ENCODE peak calls at places on chromosomes 12 and 14, in six cellular contexts. K is tibial nerve, X is fibroblast of mammary gland, A is kidney epithelial cell, Z is transverse colon, J is lung. C is an unnamed sample.

GRCh38 chr14:30805284-30805683 is 69.1 kb upstream of the COCH start:
- DNase-seq in K (no peak), X (no peak), A (no peak), Z (no peak), J (no peak), C (no peak)

GRCh38 chr14:85319998-85320397 is 209.9 kb upstream of the FLRT2 start:
- DNase-seq in K (no peak), X (peak), A (peak), Z (no peak), J (no peak), C (no peak)

GRCh38 chr14:58792421-58792820 is 154.7 kb downstream of the DACT1 start:
- DNase-seq in K (no peak), X (peak), A (no peak), Z (no peak), J (no peak), C (no peak)

GRCh38 chr14:87975636-87976035 is 17.3 kb downstream of the GALC start:
- DNase-seq in K (no peak), X (peak), A (no peak), Z (no peak), J (no peak), C (no peak)

GRCh38 chr12:24049101-24049500 is 99.6 kb upstream of the SOX5 start:
- DNase-seq in K (no peak), X (no peak), A (no peak), Z (no peak), J (no peak), C (no peak)

GRCh38 chr12:29672580-29672979 is 111.2 kb downstream of the TMTC1 start:
- DNase-seq in K (no peak), X (no peak), A (no peak), Z (no peak), J (no peak), C (no peak)

GRCh38 chr14:99807413-99808132 is 14.4 kb downstream of the EML1 start:
- DNase-seq in K (no peak), X (peak), A (no peak), Z (no peak), J (no peak), C (no peak)

GRCh38 chr14:75549169-75549568 is 26.9 kb downstream of the BATF start:
- DNase-seq in K (no peak), X (no peak), A (no peak), Z (no peak), J (no peak), C (no peak)

GRCh38 chr12:18895946-18896345 is 158.0 kb downstream of the CAPZA3 start:
- DNase-seq in K (no peak), X (no peak), A (no peak), Z (no peak), J (no peak), C (no peak)

GRCh38 chr12:116539361-116539771 is 19.8 kb upstream of the MAP1LC3B2 start:
- DNase-seq in K (no peak), X (peak), A (no peak), Z (no peak), J (no peak), C (no peak)

GRCh38 chr14:36975834-36976233 is 196.6 kb downstream of the SLC25A21 start:
- DNase-seq in K (no peak), X (peak), A (no peak), Z (no peak), J (no peak), C (no peak)

GRCh38 chr12:105385141-105385540 is 54.6 kb downstream of the C12orf75 start:
- DNase-seq in K (no peak), X (peak), A (no peak), Z (no peak), J (no peak), C (no peak)

GRCh38 chr12:26643532-26644315 is 189.3 kb downstream of the ITPR2 start:
- DNase-seq in K (no peak), X (no peak), A (no peak), Z (no peak), J (no peak), C (no peak)

GRCh38 chr12:120235369-120236123 is 30.0 kb downstream of the PXN start:
- DNase-seq in K (no peak), X (peak), A (no peak), Z (no peak), J (no peak), C (no peak)

GRCh38 chr14:101928415-101928841 is 35.9 kb upstream of the DYNC1H1 start:
- DNase-seq in K (no peak), X (peak), A (no peak), Z (no peak), J (no peak), C (no peak)

GRCh38 chr12:125114365-125115141 is 49.3 kb downstream of the AACS start:
- DNase-seq in K (no peak), X (no peak), A (no peak), Z (no peak), J (no peak), C (no peak)

GRCh38 chr14:100737526-100737925 is 10.8 kb downstream of the DLK1 start:
- DNase-seq in K (no peak), X (no peak), A (no peak), Z (no peak), J (no peak), C (no peak)

GRCh38 chr12:57129311-57130288 is 1.3 kb downstream of the LRP1 start:
- DNase-seq in K (peak), X (peak), A (no peak), Z (peak), J (no peak), C (no peak)

GRCh38 chr14:92531151-92531873 is 17.7 kb downstream of the RIN3 start:
- DNase-seq in K (no peak), X (no peak), A (no peak), Z (no peak), J (no peak), C (no peak)

GRCh38 chr14:75654127-75654732 is 6.4 kb downstream of the ERG28 start:
- DNase-seq in K (peak), X (peak), A (no peak), Z (peak), J (peak), C (no peak)

GRCh38 chr14:103224996-103225874 is 102.0 kb downstream of the TNFAIP2 start:
- DNase-seq in K (no peak), X (no peak), A (no peak), Z (no peak), J (no peak), C (no peak)

GRCh38 chr12:82527165-82527780 is 159.4 kb upstream of the TMTC2 start:
- DNase-seq in K (peak), X (peak), A (peak), Z (peak), J (no peak), C (no peak)

GRCh38 chr14:100018054-100018453 is 47.2 kb upstream of the EVL start:
- DNase-seq in K (no peak), X (no peak), A (no peak), Z (no peak), J (no peak), C (no peak)

GRCh38 chr14:20714593-20715250 is 26.2 kb downstream of the ANG start:
- DNase-seq in K (peak), X (peak), A (no peak), Z (peak), J (peak), C (no peak)

GRCh38 chr14:31441273-31442110 is 15.8 kb downstream of the DTD2 start:
- DNase-seq in K (no peak), X (peak), A (no peak), Z (no peak), J (no peak), C (no peak)

DNA sequence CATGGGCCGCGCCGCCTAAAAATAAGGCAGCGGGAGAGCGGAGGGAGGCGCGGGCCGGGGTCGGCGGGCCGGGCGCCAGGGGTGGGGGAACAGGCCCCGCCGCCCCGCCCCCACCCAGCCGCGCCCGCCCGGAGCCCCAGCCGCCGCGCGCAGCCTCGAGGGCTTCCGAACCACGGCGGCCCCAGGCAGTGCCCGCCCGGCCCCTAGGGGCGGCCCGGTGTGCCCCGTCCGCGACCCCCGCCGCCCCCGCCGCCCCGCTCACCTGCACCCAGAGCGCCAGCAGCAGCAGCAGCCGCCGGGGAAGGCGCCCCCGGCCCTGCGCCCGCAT is 519 bp downstream of the JAG2 start:
- DNase-seq in K (no peak), X (no peak), A (no peak), Z (no peak), J (no peak), C (no peak)
- H3K4me3 ChIP-seq in K (peak), X (no peak), A (peak), Z (peak), J (peak), C (peak)

GRCh38 chr12:110102255-110102654 is 21.9 kb upstream of the IFT81 start:
- DNase-seq in K (peak), X (peak), A (no peak), Z (no peak), J (no peak), C (peak)
- TF ChIP-seq CTCF in K (peak), X (peak), A (peak), Z (peak), J (no peak), C (peak)

DNA sequence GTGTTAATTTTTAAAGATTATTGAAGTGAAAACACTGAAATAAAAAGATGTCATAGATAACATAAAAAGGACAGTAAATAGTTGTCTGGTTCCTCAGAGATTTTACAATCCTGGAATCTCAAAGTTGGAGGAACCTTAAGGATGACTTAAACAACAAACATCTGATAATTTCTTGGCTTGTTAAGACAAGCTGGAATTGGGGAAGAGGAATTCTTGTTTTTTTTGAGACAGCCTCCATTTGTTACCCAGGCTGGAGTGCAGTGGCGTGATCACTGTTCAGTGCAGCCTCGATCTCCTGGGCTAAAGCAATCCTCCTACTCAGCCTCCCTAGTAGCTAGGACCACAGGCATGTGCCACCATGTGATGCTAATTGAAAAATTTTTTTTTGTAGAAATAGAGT is 2.3 kb downstream of the ZNF410 start:
- DNase-seq in K (no peak), X (peak), A (no peak), Z (no peak), J (no peak), C (no peak)
- H3K4me3 ChIP-seq in K (no peak), X (no peak), A (no peak), Z (no peak), J (no peak), C (no peak)

DNA sequence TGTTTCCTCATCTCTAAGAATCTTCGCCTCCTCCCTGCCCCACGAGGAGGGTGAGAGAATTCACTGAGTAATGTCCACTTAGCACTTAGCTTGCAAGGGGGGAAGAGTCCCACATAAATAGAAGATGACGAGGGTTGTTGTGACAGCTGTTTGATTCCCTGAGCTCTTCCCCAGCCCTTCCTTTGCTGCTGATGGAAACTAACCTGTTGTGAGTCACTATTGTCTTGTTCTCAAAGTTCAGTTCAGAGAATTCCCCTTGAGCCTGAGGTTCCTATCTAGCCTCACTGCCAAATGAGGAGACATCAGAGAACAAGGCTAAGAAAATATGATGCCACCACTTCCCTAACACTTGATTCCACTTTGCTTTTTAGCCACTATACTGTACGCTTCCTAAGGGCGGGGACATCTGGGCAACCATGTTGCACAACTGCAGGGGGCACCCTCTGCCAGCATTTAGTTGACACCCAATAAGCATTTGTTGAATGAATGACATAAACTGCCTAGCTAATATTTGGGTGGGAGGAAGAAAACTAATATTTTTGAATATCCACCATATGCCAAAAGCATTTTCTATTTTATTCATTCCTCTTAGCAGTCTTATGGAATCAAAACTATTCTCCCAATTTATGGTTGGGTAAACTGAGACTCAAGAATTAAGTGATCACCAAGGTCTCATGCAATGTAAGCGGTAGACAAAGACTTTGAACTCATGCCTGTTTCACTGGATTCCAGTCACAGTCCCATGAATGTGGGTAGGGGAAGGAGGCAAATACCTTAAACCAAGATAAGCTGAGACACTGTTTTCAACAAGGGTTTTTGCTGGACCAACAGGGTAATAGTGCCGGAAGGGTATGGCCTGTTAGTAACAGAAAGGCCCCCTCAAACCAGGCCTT is 77.6 kb downstream of the ZFP36L1 start:
- DNase-seq in K (no peak), X (peak), A (peak), Z (no peak), J (no peak), C (no peak)
- TF ChIP-seq CTCF in K (no peak), X (no peak), A (no peak), Z (no peak), J (no peak), C (peak)

GRCh38 chr12:20212658-20213387 is 155.5 kb upstream of the PDE3A start:
- DNase-seq in K (peak), X (peak), A (peak), Z (peak), J (peak), C (peak)

GRCh38 chr12:20210795-20211194 is 157.5 kb upstream of the PDE3A start:
- DNase-seq in K (no peak), X (no peak), A (no peak), Z (no peak), J (no peak), C (no peak)

GRCh38 chr12:20212036-20212435 is 156.3 kb upstream of the PDE3A start:
- DNase-seq in K (no peak), X (peak), A (no peak), Z (no peak), J (no peak), C (peak)

GRCh38 chr12:20213851-20214250 is 154.5 kb upstream of the PDE3A start:
- DNase-seq in K (no peak), X (peak), A (no peak), Z (no peak), J (no peak), C (no peak)

DNA sequence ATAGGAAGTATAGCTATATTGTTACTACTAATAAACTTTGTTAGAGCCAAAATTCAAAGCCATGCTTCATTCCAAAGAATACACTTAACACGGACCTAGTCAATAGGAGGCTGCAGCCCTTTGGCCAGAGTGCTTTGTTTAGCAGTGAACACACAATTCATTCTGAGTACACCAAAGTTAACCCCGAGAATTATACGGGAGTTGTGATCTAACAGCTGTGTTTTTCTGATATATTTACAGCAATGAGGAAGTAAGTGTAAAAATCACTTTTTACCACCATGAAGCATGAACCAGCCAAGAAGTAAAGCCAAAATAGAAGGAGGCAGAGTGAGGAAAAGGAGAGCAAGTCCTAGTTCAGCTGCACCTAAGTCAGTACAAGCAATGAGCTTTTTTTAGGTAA is 156.8 kb upstream of the PDE3A start:
- DNase-seq in K (no peak), X (no peak), A (no peak), Z (no peak), J (no peak), C (no peak)
- H3K4me3 ChIP-seq in K (no peak), X (no peak), A (no peak), Z (no peak), J (no peak), C (no peak)

GRCh38 chr14:22226381-22226780 is 362.6 kb downstream of the DAD1 start:
- DNase-seq in K (no peak), X (no peak), A (no peak), Z (no peak), J (no peak), C (no peak)
- TF ChIP-seq CTCF in K (no peak), X (no peak), A (peak), Z (no peak), J (no peak), C (peak)

GRCh38 chr12:1591543-1591942 is 2.8 kb downstream of the FBXL14 start:
- DNase-seq in K (no peak), X (no peak), A (no peak), Z (no peak), J (no peak), C (no peak)

GRCh38 chr12:1590083-1590979 is 4.0 kb downstream of the FBXL14 start:
- DNase-seq in K (peak), X (peak), A (no peak), Z (peak), J (no peak), C (no peak)

GRCh38 chr12:1593232-1594044 is 943 bp downstream of the FBXL14 start:
- DNase-seq in K (no peak), X (no peak), A (no peak), Z (peak), J (peak), C (no peak)

GRCh38 chr12:1592444-1593231 is 1.7 kb downstream of the FBXL14 start:
- DNase-seq in K (no peak), X (peak), A (no peak), Z (peak), J (no peak), C (no peak)

GRCh38 chr12:1591029-1591428 is 3.4 kb downstream of the FBXL14 start:
- DNase-seq in K (no peak), X (peak), A (no peak), Z (peak), J (no peak), C (no peak)
- H3K4me3 ChIP-seq in K (peak), X (peak), A (peak), Z (peak), J (no peak), C (peak)

GRCh38 chr12:122813310-122813713 is 21.9 kb upstream of the HIP1R start:
- DNase-seq in K (no peak), X (no peak), A (no peak), Z (no peak), J (no peak), C (no peak)
- TF ChIP-seq CTCF in K (no peak), X (no peak), A (no peak), Z (no peak), J (no peak), C (no peak)